ENCODE peak calls at places on chromosomes 2 and 18, in eight cellular contexts. P, E, I, B, F, D, L and W are unnamed samples.

GRCh38 chr2:47964722-47965434 is 58.6 kb upstream of the FBXO11 start:
- ATAC-seq in I (no peak), E (peak; percentile 22), L (peak; percentile 30), B (no peak), D (peak; percentile 44), F (peak; percentile 23), P (no peak), W (no peak)

GRCh38 chr2:62326735-62327134 is 130.8 kb downstream of the B3GNT2 start:
- ATAC-seq in I (no peak), P (no peak), L (no peak), E (no peak), D (no peak), B (no peak), F (no peak), W (no peak)

GRCh38 chr2:179741317-179741716 is 120.1 kb downstream of the ZNF385B start:
- ATAC-seq in P (no peak), E (no peak), F (no peak), B (peak; percentile 33), L (no peak), D (no peak), I (no peak), W (no peak)

GRCh38 chr2:190947139-190947538 is 66.5 kb downstream of the GLS start:
- ATAC-seq in B (peak; percentile 83), L (no peak), D (no peak), E (peak; percentile 47), F (no peak), I (peak; percentile 4), P (no peak), W (no peak)

GRCh38 chr2:158671381-158672245 is 123.5 kb upstream of the DAPL1 start:
- ATAC-seq in F (no peak), P (no peak), I (no peak), L (no peak), B (no peak), D (peak; percentile 14), E (no peak), W (peak; percentile 13)

GRCh38 chr2:20516646-20517341 is 69.9 kb downstream of the RHOB start:
- ATAC-seq in B (peak; percentile 81), P (no peak), E (no peak), D (no peak), I (no peak), L (no peak), F (no peak), W (peak; percentile 61)

GRCh38 chr2:240604939-240605716 is 18.6 kb downstream of the CAPN10 start:
- ATAC-seq in P (no peak), F (no peak), L (no peak), D (no peak), I (no peak), B (no peak), E (no peak), W (no peak)

GRCh38 chr2:33298233-33298632 is 178.2 kb upstream of the RASGRP3 start:
- ATAC-seq in I (no peak), L (no peak), P (no peak), D (no peak), E (no peak), B (peak; percentile 45), F (no peak), W (no peak)

GRCh38 chr2:19538411-19538963 is 180.1 kb upstream of the OSR1 start:
- ATAC-seq in L (peak; percentile 94), P (no peak), D (peak; percentile 43), E (no peak), B (peak; percentile 52), I (peak; percentile 73), F (peak; percentile 43), W (no peak)

GRCh38 chr2:234074751-234075520 is 24.4 kb downstream of the SPP2 start:
- ATAC-seq in I (peak; percentile 24), B (no peak), F (no peak), L (no peak), P (no peak), E (no peak), D (no peak), W (no peak)

GRCh38 chr2:176122266-176122632 is 270 bp upstream of the HOXD9 start:
- ATAC-seq in B (peak; percentile 22), L (no peak), D (no peak), E (peak; percentile 31), P (peak; percentile 21), F (no peak), I (no peak), W (no peak)

GRCh38 chr2:181857471-181857870 is 34.1 kb upstream of the ITPRID2 start:
- ATAC-seq in I (peak; percentile 91), L (peak; percentile 47), D (no peak), P (no peak), B (no peak), E (no peak), F (no peak), W (no peak)

GRCh38 chr2:191907545-191907944 is 60.7 kb upstream of the CAVIN2 start:
- ATAC-seq in L (peak; percentile 76), D (no peak), I (peak; percentile 65), F (no peak), E (no peak), B (no peak), P (no peak), W (no peak)

GRCh38 chr2:53632126-53632460 is 135.5 kb upstream of the CHAC2 start:
- ATAC-seq in F (no peak), B (no peak), E (no peak), P (no peak), I (no peak), D (no peak), L (no peak), W (no peak)

GRCh38 chr18:32049393-32050161 is 31.0 kb downstream of the RNF125 start:
- ATAC-seq in L (no peak), F (peak; percentile 53), D (peak; percentile 74), P (peak; percentile 75), B (no peak), E (peak; percentile 79), I (no peak), W (peak; percentile 74)

GRCh38 chr2:127639111-127639474 is 6.9 kb upstream of the GPR17 start:
- ATAC-seq in F (no peak), D (no peak), L (no peak), I (no peak), E (no peak), B (no peak), P (no peak), W (no peak)

GRCh38 chr2:233184669-233185068 is 66.8 kb upstream of the ATG16L1 start:
- ATAC-seq in F (no peak), B (no peak), E (no peak), L (no peak), D (no peak), P (no peak), I (no peak), W (no peak)

GRCh38 chr2:74821177-74822124 is 12.5 kb upstream of the HK2 start:
- ATAC-seq in E (no peak), D (no peak), F (no peak), P (no peak), I (no peak), L (no peak), B (no peak), W (no peak)

GRCh38 chr2:37585295-37585908 is 86.0 kb downstream of the CDC42EP3 start:
- ATAC-seq in L (peak; percentile 23), P (no peak), E (no peak), B (peak; percentile 87), F (peak; percentile 33), D (no peak), I (no peak), W (peak; percentile 71)

GRCh38 chr2:224354631-224355211 is 47.2 kb downstream of the FAM124B start:
- ATAC-seq in I (no peak), E (no peak), D (no peak), B (no peak), L (no peak), P (no peak), F (no peak), W (no peak)